ENCODE peak calls at places on chromosomes 12 and 14, in ten cellular contexts. One of them, this sample, is unnamed. For H3K9me3, the result is how much of the 10 kb centered on the place peaks cover.

GRCh38 chr12:47725091-47725772 is at the start of gene ENDOU:
- DNase-seq in cardiac muscle cell: no peak
- DNase-seq in CD8-positive, alpha-beta T cell: no peak
- DNase-seq in upper lobe of left lung: no peak
- DNase-seq in kidney: no peak
- DNase-seq in pancreas: no peak
- DNase-seq in CD4-positive, alpha-beta memory T cell: no peak
- DNase-seq in mesenchymal stem cell: no peak
- DNase-seq in left ventricle myocardium inferior: no peak
- DNase-seq in Peyer's patch: peak
- DNase-seq in this sample: no peak

GRCh38 chr12:131732996-131733615 is 22.2 kb downstream of the SFSWAP start:
- DNase-seq in cardiac muscle cell: no peak
- DNase-seq in CD8-positive, alpha-beta T cell: no peak
- DNase-seq in upper lobe of left lung: peak
- DNase-seq in kidney: no peak
- DNase-seq in pancreas: no peak
- DNase-seq in CD4-positive, alpha-beta memory T cell: no peak
- DNase-seq in mesenchymal stem cell: no peak
- DNase-seq in left ventricle myocardium inferior: no peak
- DNase-seq in Peyer's patch: no peak
- DNase-seq in this sample: no peak

GRCh38 chr14:63492391-63492790 is 50.8 kb downstream of the PPP2R5E start:
- DNase-seq in cardiac muscle cell: no peak
- DNase-seq in CD8-positive, alpha-beta T cell: no peak
- DNase-seq in upper lobe of left lung: no peak
- DNase-seq in kidney: no peak
- DNase-seq in pancreas: no peak
- DNase-seq in CD4-positive, alpha-beta memory T cell: no peak
- DNase-seq in mesenchymal stem cell: peak
- DNase-seq in left ventricle myocardium inferior: no peak
- DNase-seq in Peyer's patch: no peak
- DNase-seq in this sample: no peak

GRCh38 chr14:95207475-95208253 is 50.3 kb upstream of the DICER1 start:
- DNase-seq in cardiac muscle cell: no peak
- DNase-seq in CD8-positive, alpha-beta T cell: no peak
- DNase-seq in upper lobe of left lung: no peak
- DNase-seq in kidney: no peak
- DNase-seq in pancreas: no peak
- DNase-seq in CD4-positive, alpha-beta memory T cell: no peak
- DNase-seq in mesenchymal stem cell: no peak
- DNase-seq in left ventricle myocardium inferior: no peak
- DNase-seq in Peyer's patch: no peak
- DNase-seq in this sample: no peak

GRCh38 chr12:9340422-9341259 is 132.4 kb upstream of the PZP start:
- DNase-seq in cardiac muscle cell: no peak
- DNase-seq in CD8-positive, alpha-beta T cell: no peak
- DNase-seq in upper lobe of left lung: no peak
- DNase-seq in kidney: no peak
- DNase-seq in pancreas: no peak
- DNase-seq in CD4-positive, alpha-beta memory T cell: no peak
- DNase-seq in mesenchymal stem cell: peak
- DNase-seq in left ventricle myocardium inferior: no peak
- DNase-seq in Peyer's patch: no peak
- DNase-seq in this sample: peak

GRCh38 chr14:64733321-64733720 is 29.1 kb downstream of the PLEKHG3 start:
- DNase-seq in cardiac muscle cell: no peak
- DNase-seq in CD8-positive, alpha-beta T cell: no peak
- DNase-seq in upper lobe of left lung: no peak
- DNase-seq in kidney: peak
- DNase-seq in pancreas: no peak
- DNase-seq in CD4-positive, alpha-beta memory T cell: no peak
- DNase-seq in mesenchymal stem cell: no peak
- DNase-seq in left ventricle myocardium inferior: peak
- DNase-seq in Peyer's patch: peak
- DNase-seq in this sample: no peak

GRCh38 chr12:19739195-19739776 is 300.0 kb downstream of the AEBP2 start:
- DNase-seq in cardiac muscle cell: peak
- DNase-seq in CD8-positive, alpha-beta T cell: no peak
- DNase-seq in upper lobe of left lung: no peak
- DNase-seq in kidney: no peak
- DNase-seq in pancreas: peak
- DNase-seq in CD4-positive, alpha-beta memory T cell: peak
- DNase-seq in mesenchymal stem cell: peak
- DNase-seq in left ventricle myocardium inferior: no peak
- DNase-seq in Peyer's patch: no peak
- DNase-seq in this sample: peak

GRCh38 chr14:61474021-61474420 is 152.6 kb downstream of the PRKCH start:
- DNase-seq in cardiac muscle cell: no peak
- DNase-seq in CD8-positive, alpha-beta T cell: no peak
- DNase-seq in upper lobe of left lung: no peak
- DNase-seq in kidney: no peak
- DNase-seq in pancreas: no peak
- DNase-seq in CD4-positive, alpha-beta memory T cell: no peak
- DNase-seq in mesenchymal stem cell: no peak
- DNase-seq in left ventricle myocardium inferior: no peak
- DNase-seq in Peyer's patch: no peak
- DNase-seq in this sample: peak

GRCh38 chr14:61322011-61322798 is 826 bp downstream of the PRKCH start:
- DNase-seq in cardiac muscle cell: peak
- DNase-seq in CD8-positive, alpha-beta T cell: no peak
- DNase-seq in upper lobe of left lung: peak
- DNase-seq in kidney: peak
- DNase-seq in pancreas: peak
- DNase-seq in CD4-positive, alpha-beta memory T cell: no peak
- DNase-seq in mesenchymal stem cell: no peak
- DNase-seq in left ventricle myocardium inferior: peak
- DNase-seq in Peyer's patch: peak
- DNase-seq in this sample: no peak

GRCh38 chr12:130714591-130715149 is 1.4 kb downstream of the RIMBP2 start:
- DNase-seq in cardiac muscle cell: peak
- DNase-seq in CD8-positive, alpha-beta T cell: no peak
- DNase-seq in upper lobe of left lung: no peak
- DNase-seq in kidney: no peak
- DNase-seq in pancreas: no peak
- DNase-seq in CD4-positive, alpha-beta memory T cell: no peak
- DNase-seq in mesenchymal stem cell: no peak
- DNase-seq in left ventricle myocardium inferior: no peak
- DNase-seq in Peyer's patch: no peak
- DNase-seq in this sample: no peak

GRCh38 chr12:85920324-85920947 is 46.3 kb downstream of the NTS start:
- DNase-seq in cardiac muscle cell: peak
- DNase-seq in CD8-positive, alpha-beta T cell: no peak
- DNase-seq in upper lobe of left lung: no peak
- DNase-seq in kidney: no peak
- DNase-seq in pancreas: no peak
- DNase-seq in CD4-positive, alpha-beta memory T cell: peak
- DNase-seq in mesenchymal stem cell: peak
- DNase-seq in left ventricle myocardium inferior: no peak
- DNase-seq in Peyer's patch: no peak
- DNase-seq in this sample: no peak

GRCh38 chr12:94941440-94941862 is 62.0 kb downstream of the NDUFA12 start:
- DNase-seq in cardiac muscle cell: peak
- DNase-seq in CD8-positive, alpha-beta T cell: peak
- DNase-seq in upper lobe of left lung: no peak
- DNase-seq in kidney: no peak
- DNase-seq in pancreas: no peak
- DNase-seq in CD4-positive, alpha-beta memory T cell: peak
- DNase-seq in mesenchymal stem cell: peak
- DNase-seq in left ventricle myocardium inferior: peak
- DNase-seq in Peyer's patch: no peak
- DNase-seq in this sample: no peak

GRCh38 chr12:106213721-106214121 is 34.1 kb downstream of the CKAP4 start:
- DNase-seq in cardiac muscle cell: no peak
- DNase-seq in CD8-positive, alpha-beta T cell: no peak
- DNase-seq in upper lobe of left lung: no peak
- DNase-seq in kidney: no peak
- DNase-seq in pancreas: no peak
- DNase-seq in CD4-positive, alpha-beta memory T cell: no peak
- DNase-seq in mesenchymal stem cell: no peak
- DNase-seq in left ventricle myocardium inferior: no peak
- DNase-seq in Peyer's patch: no peak
- DNase-seq in this sample: no peak

GRCh38 chr14:102512713-102513373 is 3.3 kb upstream of the ANKRD9 start:
- DNase-seq in cardiac muscle cell: no peak
- DNase-seq in CD8-positive, alpha-beta T cell: no peak
- DNase-seq in upper lobe of left lung: peak
- DNase-seq in kidney: peak
- DNase-seq in pancreas: no peak
- DNase-seq in CD4-positive, alpha-beta memory T cell: no peak
- DNase-seq in mesenchymal stem cell: no peak
- DNase-seq in left ventricle myocardium inferior: no peak
- DNase-seq in Peyer's patch: no peak
- DNase-seq in this sample: no peak

DNA sequence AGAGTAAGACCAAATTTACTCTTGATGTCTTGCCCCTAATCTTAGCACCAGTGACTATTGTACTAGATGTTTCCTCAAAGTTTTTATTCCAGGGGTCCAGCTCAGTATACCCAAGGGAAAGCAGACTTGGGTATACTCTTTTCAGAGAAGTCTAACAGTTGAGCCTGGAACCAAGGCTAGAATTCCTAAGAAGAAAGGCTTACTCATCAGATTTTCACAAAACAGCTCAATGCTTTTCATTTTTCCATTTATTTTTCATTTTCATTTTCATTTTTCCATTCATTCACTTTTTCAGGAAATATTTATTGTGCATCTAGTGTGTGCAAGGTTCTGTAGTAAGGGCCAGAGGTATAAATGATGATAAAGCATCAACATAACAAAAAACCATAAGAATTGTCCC is 143.2 kb downstream of the PHLDA1 start:
- DNase-seq in cardiac muscle cell: no peak
- DNase-seq in CD8-positive, alpha-beta T cell: no peak
- DNase-seq in upper lobe of left lung: no peak
- DNase-seq in kidney: no peak
- DNase-seq in pancreas: no peak
- DNase-seq in CD4-positive, alpha-beta memory T cell: no peak
- DNase-seq in mesenchymal stem cell: no peak
- DNase-seq in left ventricle myocardium inferior: no peak
- DNase-seq in Peyer's patch: no peak
- DNase-seq in this sample: no peak
- H3K9me3 ChIP-seq in cardiac muscle cell: under half
- H3K9me3 ChIP-seq in CD8-positive, alpha-beta T cell: under half
- H3K9me3 ChIP-seq in upper lobe of left lung: under half
- H3K9me3 ChIP-seq in kidney: under half
- H3K9me3 ChIP-seq in pancreas: under half
- H3K9me3 ChIP-seq in CD4-positive, alpha-beta memory T cell: under half
- H3K9me3 ChIP-seq in mesenchymal stem cell: under half
- H3K9me3 ChIP-seq in left ventricle myocardium inferior: under half
- H3K9me3 ChIP-seq in Peyer's patch: under half
- H3K9me3 ChIP-seq in this sample: under half

GRCh38 chr14:89572566-89573398 is 155.7 kb upstream of the FOXN3 start:
- DNase-seq in cardiac muscle cell: no peak
- DNase-seq in CD8-positive, alpha-beta T cell: no peak
- DNase-seq in upper lobe of left lung: no peak
- DNase-seq in kidney: no peak
- DNase-seq in pancreas: no peak
- DNase-seq in CD4-positive, alpha-beta memory T cell: no peak
- DNase-seq in mesenchymal stem cell: no peak
- DNase-seq in left ventricle myocardium inferior: no peak
- DNase-seq in Peyer's patch: no peak
- DNase-seq in this sample: no peak
- H3K27ac ChIP-seq in cardiac muscle cell: no peak
- H3K27ac ChIP-seq in CD8-positive, alpha-beta T cell: no peak
- H3K27ac ChIP-seq in upper lobe of left lung: no peak
- H3K27ac ChIP-seq in kidney: no peak
- H3K27ac ChIP-seq in pancreas: no peak
- H3K27ac ChIP-seq in CD4-positive, alpha-beta memory T cell: no peak
- H3K27ac ChIP-seq in mesenchymal stem cell: no peak
- H3K27ac ChIP-seq in left ventricle myocardium inferior: peak
- H3K27ac ChIP-seq in Peyer's patch: no peak
- H3K27ac ChIP-seq in this sample: no peak

DNA sequence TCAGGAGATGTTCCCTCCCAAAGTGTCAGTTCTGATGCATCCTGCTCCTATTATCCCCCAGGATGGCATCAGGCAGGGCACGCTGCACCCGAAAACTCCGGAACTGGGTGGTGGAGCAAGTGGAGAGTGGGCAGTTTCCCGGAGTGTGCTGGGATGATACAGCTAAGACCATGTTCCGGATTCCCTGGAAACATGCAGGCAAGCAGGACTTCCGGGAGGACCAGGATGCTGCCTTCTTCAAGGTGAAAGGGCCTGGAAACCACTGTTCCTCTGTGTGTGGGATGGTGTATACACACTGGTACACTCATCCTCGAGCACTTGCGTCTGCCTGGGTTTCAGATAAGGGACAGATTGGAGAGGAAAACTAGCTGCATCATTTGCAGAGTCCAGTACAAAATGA is 1.0 kb downstream of the IRF9 start:
- DNase-seq in cardiac muscle cell: no peak
- DNase-seq in CD8-positive, alpha-beta T cell: no peak
- DNase-seq in upper lobe of left lung: no peak
- DNase-seq in kidney: peak
- DNase-seq in pancreas: no peak
- DNase-seq in CD4-positive, alpha-beta memory T cell: no peak
- DNase-seq in mesenchymal stem cell: peak
- DNase-seq in left ventricle myocardium inferior: no peak
- DNase-seq in Peyer's patch: peak
- DNase-seq in this sample: no peak
- H3K4me3 ChIP-seq in cardiac muscle cell: no peak
- H3K4me3 ChIP-seq in CD8-positive, alpha-beta T cell: peak
- H3K4me3 ChIP-seq in upper lobe of left lung: peak
- H3K4me3 ChIP-seq in kidney: peak
- H3K4me3 ChIP-seq in pancreas: no peak
- H3K4me3 ChIP-seq in CD4-positive, alpha-beta memory T cell: peak
- H3K4me3 ChIP-seq in mesenchymal stem cell: peak
- H3K4me3 ChIP-seq in left ventricle myocardium inferior: peak
- H3K4me3 ChIP-seq in Peyer's patch: peak
- H3K4me3 ChIP-seq in this sample: peak

DNA sequence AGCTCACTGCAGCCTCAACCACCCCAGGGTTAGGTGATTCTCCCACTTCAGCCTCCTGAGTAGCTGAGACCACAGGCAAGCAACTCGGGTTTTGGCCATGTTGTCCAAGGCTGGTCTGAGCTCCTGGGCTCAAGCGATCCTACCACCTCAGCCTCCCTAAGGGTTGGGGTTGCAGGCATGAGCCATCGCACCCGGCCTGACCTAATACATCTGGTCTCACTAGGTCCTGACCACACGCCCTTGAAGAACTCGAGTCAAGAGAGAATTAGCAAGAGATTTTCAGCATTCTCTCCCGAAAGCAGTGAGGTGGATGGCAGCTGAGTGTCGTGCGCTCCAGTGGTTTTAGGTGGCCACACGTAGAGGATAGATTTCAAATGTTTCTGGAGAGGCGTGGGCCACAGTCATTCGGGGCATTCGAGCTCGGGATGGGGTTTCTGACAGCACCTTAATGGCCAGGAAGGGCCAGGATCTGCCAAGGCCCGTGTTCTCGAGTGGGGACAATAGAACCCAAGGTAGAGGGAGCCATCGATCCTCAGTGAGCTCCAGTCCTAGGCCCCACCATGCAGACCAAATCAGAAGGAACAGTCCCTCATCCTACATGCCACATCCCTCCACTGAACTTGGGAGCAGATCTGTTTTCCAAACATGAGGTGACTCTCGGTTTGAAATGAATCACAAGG is 193.1 kb downstream of the ALG10 start:
- DNase-seq in cardiac muscle cell: no peak
- DNase-seq in CD8-positive, alpha-beta T cell: no peak
- DNase-seq in upper lobe of left lung: no peak
- DNase-seq in kidney: no peak
- DNase-seq in pancreas: no peak
- DNase-seq in CD4-positive, alpha-beta memory T cell: no peak
- DNase-seq in mesenchymal stem cell: no peak
- DNase-seq in left ventricle myocardium inferior: no peak
- DNase-seq in Peyer's patch: no peak
- DNase-seq in this sample: no peak
- H3K9me3 ChIP-seq in cardiac muscle cell: under half
- H3K9me3 ChIP-seq in CD8-positive, alpha-beta T cell: under half
- H3K9me3 ChIP-seq in upper lobe of left lung: under half
- H3K9me3 ChIP-seq in kidney: under half
- H3K9me3 ChIP-seq in pancreas: under half
- H3K9me3 ChIP-seq in CD4-positive, alpha-beta memory T cell: under half
- H3K9me3 ChIP-seq in mesenchymal stem cell: under half
- H3K9me3 ChIP-seq in left ventricle myocardium inferior: under half
- H3K9me3 ChIP-seq in Peyer's patch: under half
- H3K9me3 ChIP-seq in this sample: under half